ENCODE peak calls at places on chromosomes 11 and 22, in five cellular contexts. D is putamen; I is amniotic stem cell; Z is activated CD4-positive, alpha-beta T cell treated with anti-CD3 and anti-CD28 coated beads, Interleukin-2, amount 50 U/mL, for 24 hours; B is aorta. X is an unnamed sample.

GRCh38 chr22:19086944-19087343 is 35.3 kb downstream of the DGCR2 start:
- DNase-seq in B (no peak), Z (no peak), D (no peak), I (peak), X (no peak)

GRCh38 chr22:20657963-20658362 is 116.0 kb upstream of the SERPIND1 start:
- DNase-seq in I (no peak), Z (no peak), D (no peak), B (no peak), X (no peak)

GRCh38 chr11:75667268-75667830 is 1.5 kb downstream of the MAP6 start:
- DNase-seq in I (no peak), D (peak), Z (no peak), B (no peak), X (no peak)

GRCh38 chr11:25242928-25243327 is 746.1 kb downstream of the LUZP2 start:
- DNase-seq in I (no peak), Z (no peak), B (no peak), D (no peak), X (no peak)

GRCh38 chr11:108498816-108499408 is 728 bp upstream of the POGLUT3 start:
- DNase-seq in D (no peak), B (no peak), I (no peak), Z (no peak), X (no peak)

GRCh38 chr11:61778357-61778886 is 14.0 kb downstream of the TMEM258 start:
- DNase-seq in B (no peak), D (no peak), I (no peak), Z (no peak), X (no peak)

GRCh38 chr11:69666261-69666660 is 8.9 kb downstream of the LTO1 start:
- DNase-seq in Z (no peak), B (no peak), D (no peak), I (no peak), X (no peak)

GRCh38 chr22:32723632-32724031 is 77.9 kb upstream of the TIMP3 start:
- DNase-seq in I (peak), B (peak), D (peak), Z (peak), X (peak)

GRCh38 chr22:23227380-23227779 is 47.1 kb downstream of the BCR start:
- DNase-seq in B (no peak), D (no peak), I (no peak), Z (no peak), X (no peak)

X was measured in pons.